ENCODE peak calls at places on chromosomes 7 and 10, in six cellular contexts. Y is B cell, R is H54, N is cardiac fibroblast, A is SJSA1, C is PC-3. O is an unnamed sample.

GRCh38 chr7:3585826-3586225 is 284.8 kb downstream of the SDK1 start:
- DNase-seq in C (no peak), Y (no peak), R (no peak), N (no peak), A (no peak), O (no peak)

GRCh38 chr7:1055084-1055450 is 10.7 kb downstream of the GPR146 start:
- DNase-seq in A (no peak), C (no peak), R (no peak), Y (peak), N (peak), O (no peak)

GRCh38 chr10:29191674-29192073 is 97.2 kb upstream of the LYZL1 start:
- DNase-seq in Y (no peak), C (peak), R (no peak), A (no peak), N (no peak), O (no peak)

GRCh38 chr7:150848561-150849115 is 3.7 kb upstream of the AOC1 start:
- DNase-seq in Y (no peak), A (no peak), C (no peak), N (no peak), R (no peak), O (no peak)

GRCh38 chr7:29319719-29320521 is 125.3 kb downstream of the CHN2 start:
- DNase-seq in R (no peak), N (no peak), C (no peak), A (no peak), Y (peak), O (no peak)

GRCh38 chr7:101163281-101164070 is 1.9 kb downstream of the VGF start:
- DNase-seq in A (no peak), Y (no peak), N (no peak), R (no peak), C (peak), O (peak)

GRCh38 chr10:60821661-60822060 is 43.4 kb downstream of the CDK1 start:
- DNase-seq in N (no peak), C (no peak), Y (no peak), A (no peak), R (no peak), O (no peak)

GRCh38 chr10:2985729-2986232 is 81.6 kb upstream of the PFKP start:
- DNase-seq in Y (no peak), R (peak), A (peak), N (no peak), C (peak), O (peak)

GRCh38 chr7:149799397-149800168 is 26.2 kb upstream of the ZNF467 start:
- DNase-seq in N (peak), R (no peak), Y (peak), A (no peak), C (peak), O (no peak)

GRCh38 chr7:92754756-92755581 is 81.4 kb downstream of the CDK6 start:
- DNase-seq in N (no peak), R (no peak), A (peak), C (no peak), Y (no peak), O (no peak)

GRCh38 chr10:46091834-46092522 is 45.9 kb upstream of the MSMB start:
- DNase-seq in N (no peak), R (no peak), Y (peak), A (no peak), C (no peak), O (no peak)

GRCh38 chr10:49414496-49414895 is 18.6 kb upstream of the DRGX start:
- DNase-seq in A (no peak), N (no peak), R (no peak), C (no peak), Y (no peak), O (no peak)

GRCh38 chr7:5637415-5637814 is 144.0 kb downstream of the RNF216 start:
- DNase-seq in A (no peak), Y (no peak), R (no peak), N (no peak), C (no peak), O (no peak)

GRCh38 chr7:129122751-129123516 is 21.6 kb upstream of the TSPAN33 start:
- DNase-seq in N (peak), R (no peak), A (no peak), Y (peak), C (no peak), O (no peak)

GRCh38 chr10:128934492-128934891 is 532.5 kb upstream of the MGMT start:
- DNase-seq in A (no peak), N (no peak), R (no peak), Y (no peak), C (no peak), O (no peak)

GRCh38 chr10:106355450-106355849 is 809.1 kb downstream of the SORCS1 start:
- DNase-seq in C (peak), A (no peak), Y (no peak), N (no peak), R (no peak), O (no peak)

GRCh38 chr7:131957338-131958025 is 401.1 kb upstream of the PODXL start:
- DNase-seq in N (no peak), A (no peak), C (peak), R (no peak), Y (no peak), O (peak)

GRCh38 chr10:100934084-100934659 is 21.4 kb downstream of the SLF2 start:
- DNase-seq in N (peak), Y (no peak), A (no peak), R (no peak), C (peak), O (no peak)

GRCh38 chr7:17934612-17935247 is 5.6 kb downstream of the SNX13 start:
- DNase-seq in N (no peak), C (no peak), Y (no peak), R (no peak), A (no peak), O (no peak)

GRCh38 chr7:50534690-50535290 is 30.4 kb downstream of the DDC start:
- DNase-seq in Y (no peak), N (peak), R (peak), A (peak), C (peak), O (peak)